ENCODE peak calls at places on chromosomes 2 and 18, in seven cellular contexts. One of them, this sample, is unnamed.

GRCh38 chr2:241354668-241355658 is 1.1 kb upstream of the FARP2 start:
- DNase-seq in fibroblast of mammary gland: peak
- DNase-seq in left ventricle myocardium inferior: peak
- DNase-seq in BE2C: peak
- DNase-seq in right lobe of liver: peak
- DNase-seq in pancreas: peak
- DNase-seq in cardiac fibroblast: peak
- DNase-seq in this sample: no peak

GRCh38 chr2:105749583-105750399 is 5.1 kb downstream of the NCK2 start:
- DNase-seq in fibroblast of mammary gland: peak
- DNase-seq in left ventricle myocardium inferior: no peak
- DNase-seq in BE2C: no peak
- DNase-seq in right lobe of liver: no peak
- DNase-seq in pancreas: no peak
- DNase-seq in cardiac fibroblast: peak
- DNase-seq in this sample: no peak

GRCh38 chr2:187912956-187913355 is 358.7 kb upstream of the TFPI start:
- DNase-seq in fibroblast of mammary gland: peak
- DNase-seq in left ventricle myocardium inferior: no peak
- DNase-seq in BE2C: no peak
- DNase-seq in right lobe of liver: no peak
- DNase-seq in pancreas: no peak
- DNase-seq in cardiac fibroblast: no peak
- DNase-seq in this sample: no peak

GRCh38 chr2:215998636-215999035 is 14.7 kb downstream of the MREG start:
- DNase-seq in fibroblast of mammary gland: no peak
- DNase-seq in left ventricle myocardium inferior: no peak
- DNase-seq in BE2C: no peak
- DNase-seq in right lobe of liver: no peak
- DNase-seq in pancreas: no peak
- DNase-seq in cardiac fibroblast: no peak
- DNase-seq in this sample: no peak

GRCh38 chr2:219688560-219689445 is 61.4 kb downstream of the SLC4A3 start:
- DNase-seq in fibroblast of mammary gland: peak
- DNase-seq in left ventricle myocardium inferior: no peak
- DNase-seq in BE2C: no peak
- DNase-seq in right lobe of liver: no peak
- DNase-seq in pancreas: no peak
- DNase-seq in cardiac fibroblast: peak
- DNase-seq in this sample: no peak

GRCh38 chr2:215447673-215448081 is 11.8 kb upstream of the FN1 start:
- DNase-seq in fibroblast of mammary gland: no peak
- DNase-seq in left ventricle myocardium inferior: no peak
- DNase-seq in BE2C: no peak
- DNase-seq in right lobe of liver: no peak
- DNase-seq in pancreas: no peak
- DNase-seq in cardiac fibroblast: no peak
- DNase-seq in this sample: no peak

GRCh38 chr2:44168684-44169154 is at the start of gene PPM1B:
- DNase-seq in fibroblast of mammary gland: no peak
- DNase-seq in left ventricle myocardium inferior: peak
- DNase-seq in BE2C: peak
- DNase-seq in right lobe of liver: peak
- DNase-seq in pancreas: no peak
- DNase-seq in cardiac fibroblast: no peak
- DNase-seq in this sample: peak

GRCh38 chr2:222950886-222951285 is 90.0 kb downstream of the ACSL3 start:
- DNase-seq in fibroblast of mammary gland: peak
- DNase-seq in left ventricle myocardium inferior: no peak
- DNase-seq in BE2C: no peak
- DNase-seq in right lobe of liver: no peak
- DNase-seq in pancreas: no peak
- DNase-seq in cardiac fibroblast: peak
- DNase-seq in this sample: no peak

GRCh38 chr2:237242091-237242536 is 156.4 kb downstream of the COPS8 start:
- DNase-seq in fibroblast of mammary gland: peak
- DNase-seq in left ventricle myocardium inferior: no peak
- DNase-seq in BE2C: no peak
- DNase-seq in right lobe of liver: no peak
- DNase-seq in pancreas: no peak
- DNase-seq in cardiac fibroblast: no peak
- DNase-seq in this sample: no peak

GRCh38 chr2:43412121-43412753 is 183.6 kb downstream of the THADA start:
- DNase-seq in fibroblast of mammary gland: peak
- DNase-seq in left ventricle myocardium inferior: no peak
- DNase-seq in BE2C: no peak
- DNase-seq in right lobe of liver: no peak
- DNase-seq in pancreas: no peak
- DNase-seq in cardiac fibroblast: peak
- DNase-seq in this sample: no peak

GRCh38 chr2:224778474-224778877 is 62.3 kb upstream of the CCDC195 start:
- DNase-seq in fibroblast of mammary gland: peak
- DNase-seq in left ventricle myocardium inferior: no peak
- DNase-seq in BE2C: peak
- DNase-seq in right lobe of liver: no peak
- DNase-seq in pancreas: peak
- DNase-seq in cardiac fibroblast: peak
- DNase-seq in this sample: no peak

GRCh38 chr2:42410732-42411514 is 49.9 kb upstream of the COX7A2L start:
- DNase-seq in fibroblast of mammary gland: no peak
- DNase-seq in left ventricle myocardium inferior: no peak
- DNase-seq in BE2C: no peak
- DNase-seq in right lobe of liver: no peak
- DNase-seq in pancreas: no peak
- DNase-seq in cardiac fibroblast: no peak
- DNase-seq in this sample: no peak

GRCh38 chr18:53018791-53019190 is 678.8 kb downstream of the DCC start:
- DNase-seq in fibroblast of mammary gland: no peak
- DNase-seq in left ventricle myocardium inferior: no peak
- DNase-seq in BE2C: no peak
- DNase-seq in right lobe of liver: no peak
- DNase-seq in pancreas: no peak
- DNase-seq in cardiac fibroblast: no peak
- DNase-seq in this sample: no peak

DNA sequence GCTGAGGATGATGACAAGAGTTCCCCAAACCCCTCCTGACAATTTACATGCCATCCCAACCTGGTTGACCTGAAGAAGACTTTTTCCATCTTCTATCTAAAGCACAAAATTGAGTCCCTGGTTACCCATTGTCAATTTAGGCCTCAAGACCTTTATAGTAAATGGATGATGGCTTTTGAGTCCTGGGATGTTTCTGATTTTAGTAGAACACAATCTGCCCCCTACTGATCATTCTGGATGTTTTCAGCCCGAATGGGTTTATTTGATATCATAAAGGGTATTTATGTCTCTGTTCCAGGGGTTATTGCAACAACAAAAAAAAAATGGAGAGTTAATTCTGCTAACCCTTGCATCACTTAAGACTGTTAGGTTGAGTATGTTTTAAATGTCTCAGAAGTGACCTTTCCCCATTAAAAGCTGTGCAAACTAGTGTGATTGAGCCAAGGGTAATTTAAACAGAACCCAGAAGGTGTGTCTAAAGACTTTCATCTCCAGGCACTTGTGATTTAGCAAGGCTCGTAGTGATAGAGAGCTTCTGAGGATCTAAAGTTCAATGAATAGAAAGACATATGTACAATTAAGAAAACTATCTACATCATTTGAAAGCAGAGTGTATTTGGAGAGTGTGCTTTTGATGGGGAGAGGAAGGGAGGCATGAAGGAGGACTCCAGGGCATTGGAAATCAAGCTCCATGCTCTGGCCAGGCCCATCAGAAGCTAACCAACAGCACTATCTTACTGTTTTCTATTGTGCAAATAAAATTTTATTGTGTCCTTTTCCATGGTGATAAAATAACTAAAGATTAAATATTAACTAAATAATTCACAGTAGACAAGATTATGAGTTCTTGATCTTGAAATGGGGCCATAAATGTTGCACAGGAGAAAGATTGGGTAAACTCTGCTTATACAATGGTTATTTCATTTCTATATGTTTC is 96.6 kb upstream of the NOSTRIN start:
- DNase-seq in fibroblast of mammary gland: peak
- DNase-seq in left ventricle myocardium inferior: no peak
- DNase-seq in BE2C: no peak
- DNase-seq in right lobe of liver: no peak
- DNase-seq in pancreas: no peak
- DNase-seq in cardiac fibroblast: peak
- DNase-seq in this sample: no peak
- TF ChIP-seq CTCF in fibroblast of mammary gland: peak
- TF ChIP-seq CTCF in left ventricle myocardium inferior: peak
- TF ChIP-seq CTCF in BE2C: peak
- TF ChIP-seq CTCF in right lobe of liver: peak
- TF ChIP-seq CTCF in pancreas: peak
- TF ChIP-seq CTCF in cardiac fibroblast: peak
- TF ChIP-seq CTCF in this sample: peak

GRCh38 chr2:171434671-171434980 is 600 bp downstream of the DCAF17 start:
- DNase-seq in fibroblast of mammary gland: peak
- DNase-seq in left ventricle myocardium inferior: no peak
- DNase-seq in BE2C: no peak
- DNase-seq in right lobe of liver: no peak
- DNase-seq in pancreas: no peak
- DNase-seq in cardiac fibroblast: no peak
- DNase-seq in this sample: no peak

GRCh38 chr2:171432206-171432968 is 1.4 kb downstream of the METTL8 start:
- DNase-seq in fibroblast of mammary gland: no peak
- DNase-seq in left ventricle myocardium inferior: no peak
- DNase-seq in BE2C: no peak
- DNase-seq in right lobe of liver: no peak
- DNase-seq in pancreas: no peak
- DNase-seq in cardiac fibroblast: no peak
- DNase-seq in this sample: no peak

GRCh38 chr2:171432969-171433762 is 624 bp downstream of the METTL8 start:
- DNase-seq in fibroblast of mammary gland: peak
- DNase-seq in left ventricle myocardium inferior: no peak
- DNase-seq in BE2C: peak
- DNase-seq in right lobe of liver: no peak
- DNase-seq in pancreas: peak
- DNase-seq in cardiac fibroblast: peak
- DNase-seq in this sample: no peak

GRCh38 chr2:171436307-171436706 is 2.3 kb downstream of the DCAF17 start:
- DNase-seq in fibroblast of mammary gland: peak
- DNase-seq in left ventricle myocardium inferior: no peak
- DNase-seq in BE2C: no peak
- DNase-seq in right lobe of liver: no peak
- DNase-seq in pancreas: no peak
- DNase-seq in cardiac fibroblast: peak
- DNase-seq in this sample: no peak

DNA sequence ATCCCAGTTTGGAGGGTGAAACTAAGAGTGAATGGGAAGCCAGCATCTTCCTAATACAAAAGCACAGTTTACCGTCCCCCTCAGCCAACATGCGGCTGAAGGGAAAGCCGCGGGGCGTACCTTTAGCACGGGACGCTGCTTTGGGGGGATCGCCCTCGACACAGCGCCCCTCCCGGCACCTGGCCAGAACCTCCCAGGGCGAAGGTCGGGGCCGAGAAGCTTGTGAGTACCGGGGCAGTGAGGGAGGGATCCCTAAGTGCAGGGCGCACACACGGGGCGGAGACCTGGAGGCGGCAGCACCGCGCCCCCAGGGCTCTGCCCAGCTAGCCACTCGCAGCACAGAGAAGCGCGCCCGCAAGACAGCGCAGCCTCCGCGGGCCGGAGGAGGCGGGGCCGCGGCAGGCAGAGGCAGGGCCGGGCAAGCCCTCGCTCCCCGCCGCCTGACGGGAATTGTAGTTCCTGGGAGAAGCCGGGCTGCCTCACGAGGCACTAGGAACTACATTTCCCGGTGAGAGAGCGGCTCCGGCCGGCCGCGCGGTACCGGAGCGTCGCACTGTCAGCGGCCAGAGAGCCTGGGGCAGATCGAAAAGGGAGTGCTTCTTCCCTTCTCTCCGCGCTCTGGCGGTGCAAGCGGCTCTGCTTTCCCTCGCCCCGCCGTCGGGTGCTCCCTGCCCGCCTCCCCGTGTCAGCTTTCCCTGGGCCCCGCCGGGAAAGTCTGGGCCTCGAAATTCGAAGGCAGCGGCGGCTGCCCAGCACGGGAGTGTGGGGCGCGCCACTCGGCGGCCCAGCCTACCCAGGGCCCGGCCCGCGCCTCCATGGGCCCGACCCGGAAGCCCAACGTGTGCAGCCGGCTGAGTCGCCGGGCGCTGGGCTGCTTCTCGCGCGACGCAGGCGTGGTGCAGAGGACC is at the start of the genes DCAF17 and METTL8:
- DNase-seq in fibroblast of mammary gland: peak
- DNase-seq in left ventricle myocardium inferior: peak
- DNase-seq in BE2C: peak
- DNase-seq in right lobe of liver: peak
- DNase-seq in pancreas: peak
- DNase-seq in cardiac fibroblast: peak
- DNase-seq in this sample: peak
- TF ChIP-seq CTCF in fibroblast of mammary gland: no peak
- TF ChIP-seq CTCF in left ventricle myocardium inferior: peak
- TF ChIP-seq CTCF in BE2C: peak
- TF ChIP-seq CTCF in right lobe of liver: peak
- TF ChIP-seq CTCF in pancreas: peak
- TF ChIP-seq CTCF in cardiac fibroblast: peak
- TF ChIP-seq CTCF in this sample: peak

DNA sequence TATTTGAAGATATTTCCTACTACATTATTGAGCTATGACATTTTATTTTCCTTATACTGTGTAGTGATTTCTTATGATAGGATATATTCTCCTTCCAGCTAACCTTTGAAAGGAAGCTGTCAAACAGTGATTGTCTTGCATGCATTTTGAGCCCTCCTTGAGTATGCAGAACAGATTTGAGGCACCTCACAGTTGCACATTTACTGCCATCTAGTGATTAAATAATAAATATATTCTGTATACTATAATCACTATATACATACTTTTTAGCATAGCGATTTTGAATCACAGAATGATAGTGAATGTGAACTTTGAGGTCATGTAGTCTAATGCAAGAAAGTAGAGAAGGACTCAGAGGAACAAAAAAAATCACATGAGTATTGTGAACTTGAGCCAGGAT is 268.4 kb upstream of the CDH19 start:
- DNase-seq in fibroblast of mammary gland: peak
- DNase-seq in left ventricle myocardium inferior: no peak
- DNase-seq in BE2C: no peak
- DNase-seq in right lobe of liver: no peak
- DNase-seq in pancreas: no peak
- DNase-seq in cardiac fibroblast: peak
- DNase-seq in this sample: no peak
- TF ChIP-seq CTCF in fibroblast of mammary gland: peak
- TF ChIP-seq CTCF in left ventricle myocardium inferior: no peak
- TF ChIP-seq CTCF in BE2C: peak
- TF ChIP-seq CTCF in right lobe of liver: peak
- TF ChIP-seq CTCF in pancreas: no peak
- TF ChIP-seq CTCF in cardiac fibroblast: no peak
- TF ChIP-seq CTCF in this sample: peak

GRCh38 chr2:116949249-116949648 is 865.2 kb upstream of the DDX18 start:
- DNase-seq in fibroblast of mammary gland: no peak
- DNase-seq in left ventricle myocardium inferior: no peak
- DNase-seq in BE2C: no peak
- DNase-seq in right lobe of liver: no peak
- DNase-seq in pancreas: no peak
- DNase-seq in cardiac fibroblast: no peak
- DNase-seq in this sample: no peak

GRCh38 chr2:116948258-116948657 is 866.2 kb upstream of the DDX18 start:
- DNase-seq in fibroblast of mammary gland: no peak
- DNase-seq in left ventricle myocardium inferior: no peak
- DNase-seq in BE2C: no peak
- DNase-seq in right lobe of liver: no peak
- DNase-seq in pancreas: no peak
- DNase-seq in cardiac fibroblast: no peak
- DNase-seq in this sample: no peak

GRCh38 chr2:116955646-116956045 is 858.8 kb upstream of the DDX18 start:
- DNase-seq in fibroblast of mammary gland: no peak
- DNase-seq in left ventricle myocardium inferior: no peak
- DNase-seq in BE2C: no peak
- DNase-seq in right lobe of liver: no peak
- DNase-seq in pancreas: no peak
- DNase-seq in cardiac fibroblast: no peak
- DNase-seq in this sample: no peak

GRCh38 chr2:116952254-116952653 is 862.2 kb upstream of the DDX18 start:
- DNase-seq in fibroblast of mammary gland: no peak
- DNase-seq in left ventricle myocardium inferior: no peak
- DNase-seq in BE2C: no peak
- DNase-seq in right lobe of liver: no peak
- DNase-seq in pancreas: no peak
- DNase-seq in cardiac fibroblast: no peak
- DNase-seq in this sample: no peak
- TF ChIP-seq CTCF in fibroblast of mammary gland: no peak
- TF ChIP-seq CTCF in left ventricle myocardium inferior: no peak
- TF ChIP-seq CTCF in BE2C: peak
- TF ChIP-seq CTCF in right lobe of liver: peak
- TF ChIP-seq CTCF in pancreas: no peak
- TF ChIP-seq CTCF in cardiac fibroblast: no peak
- TF ChIP-seq CTCF in this sample: peak